ENCODE peak calls at places on chromosomes 2 and 18, in six cellular contexts. D, Y, G, C, U and N are unnamed samples.

GRCh38 chr2:221426929-221427328 is 145.2 kb downstream of the EPHA4 start:
- DNase-seq in C (no peak), G (no peak), U (no peak), D (no peak), Y (no peak), N (no peak)

GRCh38 chr18:28522250-28522649 is 345.3 kb upstream of the CDH2 start:
- DNase-seq in C (no peak), Y (no peak), D (no peak), U (no peak), G (no peak), N (no peak)

GRCh38 chr2:20487392-20488135 is 40.7 kb downstream of the RHOB start:
- DNase-seq in U (no peak), G (no peak), D (no peak), C (no peak), Y (no peak), N (no peak)

GRCh38 chr2:160266078-160266551 is 66.0 kb upstream of the ITGB6 start:
- DNase-seq in C (no peak), G (no peak), Y (no peak), U (no peak), D (no peak), N (no peak)

GRCh38 chr2:212928681-212929080 is 222.7 kb downstream of the IKZF2 start:
- DNase-seq in D (no peak), Y (no peak), U (peak), C (no peak), G (no peak), N (no peak)

GRCh38 chr2:174603280-174603679 is 5.7 kb upstream of the WIPF1 start:
- DNase-seq in G (no peak), D (peak), U (peak), Y (peak), C (peak), N (no peak)

GRCh38 chr2:106143495-106144215 is 50.4 kb downstream of the UXS1 start:
- DNase-seq in D (no peak), C (no peak), G (peak), U (peak), Y (no peak), N (peak)

GRCh38 chr2:191625016-191625415 is 52.9 kb upstream of the NABP1 start:
- DNase-seq in D (no peak), U (no peak), C (no peak), G (no peak), Y (no peak), N (no peak)

GRCh38 chr2:211900518-211900917 is 638.1 kb downstream of the ERBB4 start:
- DNase-seq in G (no peak), D (no peak), Y (no peak), C (no peak), U (no peak), N (no peak)

GRCh38 chr2:200177971-200178911 is 128.3 kb upstream of the SPATS2L start:
- DNase-seq in C (peak), D (no peak), Y (peak), U (no peak), G (no peak), N (no peak)

GRCh38 chr2:206584323-206585116 is 57.8 kb upstream of the FAM237A start:
- DNase-seq in C (no peak), D (no peak), Y (no peak), G (no peak), U (peak), N (no peak)

GRCh38 chr2:48906640-48907039 is 151.1 kb upstream of the LHCGR start:
- DNase-seq in G (no peak), U (no peak), C (no peak), Y (peak), D (no peak), N (no peak)

GRCh38 chr2:113124181-113124961 is 3.0 kb upstream of the IL1RN start:
- DNase-seq in U (peak), G (no peak), C (no peak), Y (peak), D (no peak), N (no peak)

GRCh38 chr18:26813043-26813442 is 52.5 kb downstream of the AQP4 start:
- DNase-seq in G (peak), U (peak), Y (peak), D (peak), C (no peak), N (no peak)

GRCh38 chr2:140893685-140894084 is 1237.1 kb downstream of the LRP1B start:
- DNase-seq in G (no peak), D (no peak), Y (no peak), C (no peak), U (peak), N (no peak)

GRCh38 chr18:29164993-29165599 is 988.2 kb upstream of the CDH2 start:
- DNase-seq in G (no peak), D (no peak), C (no peak), Y (no peak), U (peak), N (no peak)

GRCh38 chr2:3242747-3243369 is 134.8 kb downstream of the EIPR1 start:
- DNase-seq in G (no peak), U (no peak), Y (no peak), D (peak), C (no peak), N (no peak)

GRCh38 chr2:10919776-10920606 is 8.3 kb downstream of the KCNF1 start:
- DNase-seq in D (no peak), U (no peak), G (no peak), Y (no peak), C (no peak), N (no peak)

GRCh38 chr18:26406854-26407517 is 141.4 kb downstream of the KCTD1 start:
- DNase-seq in D (no peak), U (peak), C (no peak), G (no peak), Y (no peak), N (no peak)

GRCh38 chr2:207681431-207681830 is 30.0 kb upstream of the CCNYL1 start:
- DNase-seq in D (peak), U (no peak), G (no peak), Y (no peak), C (no peak), N (no peak)

GRCh38 chr2:53512071-53512841 is 255.3 kb upstream of the CHAC2 start:
- DNase-seq in G (no peak), Y (no peak), C (no peak), D (no peak), U (peak), N (no peak)

GRCh38 chr2:53511549-53511948 is 256.1 kb upstream of the CHAC2 start:
- DNase-seq in C (no peak), D (no peak), Y (no peak), U (no peak), G (no peak), N (no peak)

GRCh38 chr2:53516650-53517049 is 251.0 kb upstream of the CHAC2 start:
- DNase-seq in C (no peak), Y (no peak), G (no peak), U (no peak), D (no peak), N (no peak)

GRCh38 chr2:53513167-53513666 is 254.4 kb upstream of the CHAC2 start:
- DNase-seq in U (no peak), G (no peak), C (no peak), D (no peak), Y (no peak), N (no peak)

GRCh38 chr2:53515435-53516332 is 251.9 kb upstream of the CHAC2 start:
- DNase-seq in U (peak), D (no peak), C (no peak), Y (no peak), G (no peak), N (no peak)
- TF ChIP-seq CTCF in U (peak), D (no peak), C (no peak), Y (no peak), G (peak), N (no peak)

GRCh38 chr2:142170847-142171246 is 40.0 kb upstream of the LRP1B start:
- DNase-seq in Y (no peak), U (no peak), D (no peak), G (no peak), C (no peak), N (no peak)

GRCh38 chr2:142165790-142166189 is 35.0 kb upstream of the LRP1B start:
- DNase-seq in C (no peak), D (no peak), Y (no peak), G (no peak), U (peak), N (no peak)
- TF ChIP-seq CTCF in C (no peak), D (no peak), Y (no peak), G (peak), U (peak), N (peak)

GRCh38 chr2:31004252-31004651 is 134.0 kb downstream of the GALNT14 start:
- DNase-seq in Y (no peak), D (no peak), G (no peak), C (no peak), U (peak), N (no peak)

GRCh38 chr2:31003717-31004116 is 134.5 kb downstream of the GALNT14 start:
- DNase-seq in G (no peak), Y (no peak), D (peak), U (no peak), C (no peak), N (no peak)

GRCh38 chr2:31000970-31001369 is 137.3 kb downstream of the GALNT14 start:
- DNase-seq in Y (no peak), G (no peak), D (no peak), U (no peak), C (no peak), N (no peak)

GRCh38 chr2:31002510-31002909 is 135.7 kb downstream of the GALNT14 start:
- DNase-seq in C (no peak), G (no peak), U (no peak), D (no peak), Y (no peak), N (no peak)
- TF ChIP-seq CTCF in C (no peak), G (no peak), U (no peak), D (no peak), Y (no peak), N (peak)

GRCh38 chr2:219523031-219523671 is 8.9 kb downstream of the ASIC4 start:
- DNase-seq in U (no peak), D (no peak), C (no peak), Y (no peak), G (no peak), N (no peak)
- TF ChIP-seq CTCF in U (no peak), D (no peak), C (no peak), Y (no peak), G (no peak), N (no peak)